ENCODE peak calls at places on chromosome 19, in four cellular contexts. X, N, E and G are unnamed samples.

GRCh38 chr19:43700368-43701015 is 15.4 kb upstream of the IRGC start:
- DNase-seq in X (no peak), N (no peak), E (no peak), G (no peak)

GRCh38 chr19:10230155-10230903 is 802 bp downstream of the S1PR2 start:
- DNase-seq in X (no peak), N (peak; percentile 72), E (no peak), G (no peak)

GRCh38 chr19:3849092-3849491 is 19.7 kb downstream of the ZFR2 start:
- DNase-seq in X (peak; percentile 33), N (peak; percentile 78), E (peak; percentile 65), G (no peak)

GRCh38 chr19:38733493-38734175 is 10.6 kb downstream of the CAPN12 start:
- DNase-seq in X (no peak), N (no peak), E (no peak), G (no peak)

GRCh38 chr19:41398603-41399002 is 985 bp downstream of the BCKDHA start:
- DNase-seq in X (no peak), N (no peak), E (no peak), G (no peak)

GRCh38 chr19:43532571-43532961 is 422 bp upstream of the ZNF575 start:
- DNase-seq in X (no peak), N (no peak), E (peak; percentile 65), G (no peak)

GRCh38 chr19:8340341-8341096 is 2.5 kb downstream of the KANK3 start:
- DNase-seq in X (no peak), N (peak; percentile 50), E (no peak), G (no peak)

GRCh38 chr19:41871573-41872383 is 5.3 kb upstream of the CD79A start:
- DNase-seq in X (no peak), N (no peak), E (no peak), G (no peak)

GRCh38 chr19:32257326-32258073 is 87.9 kb upstream of the ZNF507 start:
- DNase-seq in X (no peak), N (no peak), E (no peak), G (no peak)

GRCh38 chr19:907183-907853 is 5.7 kb downstream of the R3HDM4 start:
- DNase-seq in X (no peak), N (peak; percentile 79), E (no peak), G (no peak)

GRCh38 chr19:1522061-1522460 is 1.8 kb upstream of the PLK5 start:
- DNase-seq in X (no peak), N (no peak), E (no peak), G (no peak)

GRCh38 chr19:55080915-55081772 is 5.5 kb downstream of the EPS8L1 start:
- DNase-seq in X (peak; percentile 53), N (peak; percentile 94), E (peak; percentile 86), G (no peak)

GRCh38 chr19:46482645-46483044 is 11.3 kb upstream of the PNMA8A start:
- DNase-seq in X (no peak), N (no peak), E (no peak), G (no peak)

GRCh38 chr19:50514346-50515167 is 844 bp upstream of the ASPDH start:
- DNase-seq in X (no peak), N (no peak), E (no peak), G (no peak)

GRCh38 chr19:49468199-49468598 is 5.8 kb upstream of the FLT3LG start:
- DNase-seq in X (no peak), N (no peak), E (no peak), G (no peak)

GRCh38 chr19:51181377-51181912 is 39.3 kb downstream of the SIGLEC7 start:
- DNase-seq in X (no peak), N (no peak), E (no peak), G (no peak)

GRCh38 chr19:3969435-3970312 is 1.2 kb downstream of the DAPK3 start:
- DNase-seq in X (peak; percentile 54), N (no peak), E (no peak), G (no peak)

GRCh38 chr19:29622191-29623070 is 16.3 kb downstream of the POP4 start:
- DNase-seq in X (no peak), N (no peak), E (no peak), G (no peak)

GRCh38 chr19:42253245-42254082 is 1.5 kb downstream of the ERF start:
- DNase-seq in X (peak; percentile 59), N (peak; percentile 87), E (no peak), G (no peak)

DNA sequence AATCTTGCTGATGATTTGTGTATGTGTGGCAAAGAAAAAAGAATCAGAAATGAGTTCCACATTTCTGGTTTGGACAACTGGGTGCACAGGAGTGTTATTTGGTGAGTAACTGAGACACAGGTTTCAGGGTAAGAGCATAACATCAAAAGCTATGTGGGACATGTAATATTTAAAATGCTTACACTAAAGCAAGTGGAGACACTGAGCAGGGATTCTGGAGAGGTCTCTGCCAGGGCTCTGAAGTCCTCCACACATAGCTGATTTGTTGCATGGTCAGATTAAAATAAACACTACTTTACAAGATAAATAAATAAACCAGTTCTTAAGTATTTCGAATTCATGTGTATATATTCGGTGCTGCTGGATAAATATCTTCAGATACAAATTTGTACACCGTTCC is 16.3 kb upstream of the PEG3 start:
- DNase-seq in X (no peak), N (no peak), E (no peak), G (no peak)
- TF ChIP-seq POLR2AphosphoS5 in X (no peak), N (no peak), E (no peak), G (no peak)

DNA sequence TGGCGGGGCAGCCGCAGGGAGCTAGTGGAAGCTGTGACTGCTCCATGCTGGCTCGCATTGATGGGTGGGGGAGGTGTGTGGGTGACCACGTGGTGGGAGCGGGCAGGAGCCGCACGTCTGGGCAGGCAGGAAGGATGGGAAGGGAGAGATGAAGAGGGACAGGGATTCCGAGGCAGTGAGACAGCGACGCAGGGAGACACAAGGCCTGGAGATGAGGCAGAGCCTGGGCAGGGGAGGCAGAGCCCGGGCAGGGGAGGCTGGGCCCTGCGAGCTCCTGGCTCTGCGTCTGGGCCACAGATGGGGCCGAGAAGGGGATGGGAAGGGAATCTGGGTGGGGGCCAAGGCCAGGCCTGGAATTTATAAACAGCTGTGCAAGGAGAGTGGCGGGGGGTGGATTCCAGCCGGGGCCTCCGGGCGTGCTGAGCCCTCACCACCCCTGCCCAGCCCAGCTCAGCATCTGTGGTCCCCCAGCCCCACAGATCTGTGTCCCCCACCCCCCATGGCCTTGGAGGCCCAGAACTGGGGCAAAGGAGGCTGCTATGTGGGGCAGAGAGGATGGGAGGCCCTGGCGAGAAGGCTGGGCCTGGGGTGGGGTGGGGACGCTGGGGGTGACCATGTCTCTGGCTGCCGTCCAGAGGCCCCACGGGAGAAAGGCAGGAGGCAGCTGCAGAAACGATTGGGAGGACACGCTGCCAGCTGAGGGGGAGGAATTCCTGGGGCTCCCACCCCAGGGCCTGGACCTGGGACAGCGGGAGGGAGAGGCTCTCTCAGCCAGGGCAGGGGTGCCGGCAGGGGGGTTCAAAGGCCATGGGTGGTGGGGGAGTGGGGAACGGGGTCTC is 6.0 kb downstream of the EHD2 start:
- DNase-seq in X (peak; percentile 44), N (no peak), E (no peak), G (no peak)
- TF ChIP-seq SIN3A in X (no peak), N (no peak), E (no peak), G (no peak)

GRCh38 chr19:12331211-12331941 is 2.1 kb downstream of the ZNF563 start:
- DNase-seq in X (peak; percentile 96), N (no peak), E (no peak), G (no peak)
- TF ChIP-seq TCF7L2 in X (no peak), N (no peak), E (no peak), G (no peak)

DNA sequence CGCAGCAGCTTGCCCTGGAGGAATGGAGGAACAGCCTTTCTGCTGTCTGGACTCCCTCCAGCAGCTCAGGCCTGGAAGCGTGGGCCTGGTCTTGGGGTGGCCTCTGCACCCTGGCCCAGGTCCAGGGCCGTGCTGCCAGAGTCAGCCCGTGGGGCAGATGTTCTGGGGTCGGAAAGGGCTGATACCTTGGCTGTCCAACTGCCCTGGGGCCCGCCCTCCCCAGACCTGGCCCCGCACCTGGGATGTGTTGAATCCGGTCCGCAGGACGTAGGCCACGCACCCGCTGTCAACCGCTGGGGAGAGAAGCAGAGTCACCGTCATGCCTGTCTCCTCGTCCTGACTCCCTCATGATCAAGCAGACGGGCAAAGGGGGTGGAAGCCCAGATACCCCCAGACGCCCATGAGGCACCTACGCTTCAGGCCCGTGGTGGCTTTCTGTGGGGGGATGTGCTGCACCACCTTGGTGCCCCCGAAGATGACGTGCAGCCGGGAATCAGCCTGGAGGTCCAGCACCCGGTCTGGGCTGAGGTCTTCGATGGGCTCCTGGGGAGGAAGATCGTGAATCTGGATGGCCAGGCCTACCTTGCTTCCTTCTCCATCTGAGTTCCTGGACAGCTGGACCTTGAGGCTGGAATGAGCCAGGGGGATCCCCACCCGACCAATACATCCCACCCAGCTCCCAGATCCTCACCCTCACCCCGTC is 7.7 kb downstream of the ATP13A1 start:
- DNase-seq in X (no peak), N (no peak), E (no peak), G (no peak)
- TF ChIP-seq POLR2AphosphoS5 in X (no peak), N (no peak), E (no peak), G (no peak)

DNA sequence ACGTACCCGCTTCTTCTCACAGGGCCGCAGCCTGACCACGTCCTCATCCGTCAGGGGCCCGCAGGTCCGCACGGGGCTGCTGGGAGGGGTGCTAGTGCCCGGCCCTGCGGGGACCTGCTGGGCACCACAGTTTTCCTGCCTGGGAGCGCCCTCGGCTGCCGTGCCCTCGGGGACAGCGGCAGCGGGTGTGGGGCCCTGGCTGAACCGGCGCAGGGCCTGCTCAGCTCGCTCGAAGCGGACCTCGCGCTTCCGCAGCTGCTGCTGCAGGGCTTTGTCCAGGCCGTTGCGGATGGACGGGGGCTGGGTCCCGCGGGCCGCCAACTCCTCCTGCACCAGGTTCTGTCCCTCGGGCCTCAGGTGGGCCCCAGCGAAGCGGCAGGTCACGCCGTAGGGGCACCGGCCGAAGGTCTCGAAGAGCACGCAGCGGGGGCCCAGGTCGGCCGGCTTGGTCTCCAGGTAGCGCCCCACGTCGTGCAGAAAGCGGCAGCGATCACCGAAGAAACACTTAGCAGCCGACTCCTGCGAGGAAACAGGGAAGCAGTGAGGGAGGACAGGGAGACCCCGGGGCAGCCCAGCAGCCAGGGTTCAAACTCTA is 1.7 kb downstream of the DUS3L start:
- DNase-seq in X (no peak), N (no peak), E (no peak), G (no peak)
- TF ChIP-seq SIN3A in X (no peak), N (no peak), E (no peak), G (no peak)

GRCh38 chr19:44738603-44739585 is 9.6 kb upstream of the BCL3 start:
- DNase-seq in X (peak; percentile 62), N (no peak), E (no peak), G (no peak)

GRCh38 chr19:44738161-44738535 is 10.4 kb upstream of the BCL3 start:
- DNase-seq in X (no peak), N (no peak), E (no peak), G (no peak)

GRCh38 chr19:44740351-44740824 is 8.1 kb upstream of the BCL3 start:
- DNase-seq in X (peak; percentile 83), N (peak; percentile 49), E (peak; percentile 21), G (no peak)

GRCh38 chr19:44735011-44735410 is 13.5 kb upstream of the BCL3 start:
- DNase-seq in X (no peak), N (no peak), E (no peak), G (no peak)

GRCh38 chr19:44737238-44738160 is 11.0 kb upstream of the BCL3 start:
- DNase-seq in X (peak; percentile 38), N (no peak), E (no peak), G (no peak)
- TF ChIP-seq TCF7L2 in X (no peak), N (no peak), E (no peak), G (no peak)